ENCODE peak calls at places on chromosomes 2 and 18, in five cellular contexts. M, K, H, F and Q are unnamed samples.

GRCh38 chr2:240926516-240927389 is 20.6 kb downstream of the CROCC2 start:
- DNase-seq in M (no peak), K (peak; percentile 50), H (peak; percentile 90), F (no peak), Q (no peak)

GRCh38 chr2:181553244-181553643 is 96.1 kb downstream of the ITGA4 start:
- DNase-seq in M (no peak), K (no peak), H (no peak), F (no peak), Q (no peak)

GRCh38 chr2:156083707-156084494 is 248.6 kb downstream of the NR4A2 start:
- DNase-seq in M (no peak), K (peak; percentile 9), H (no peak), F (peak; percentile 77), Q (no peak)

GRCh38 chr2:60416221-60417008 is 137.0 kb downstream of the BCL11A start:
- DNase-seq in M (no peak), K (peak; percentile 66), H (peak; percentile 91), F (peak; percentile 39), Q (no peak)

GRCh38 chr2:147524912-147525311 is 319.9 kb upstream of the ACVR2A start:
- DNase-seq in M (no peak), K (no peak), H (no peak), F (peak; percentile 87), Q (no peak)

GRCh38 chr2:109238580-109238979 is 109.6 kb downstream of the SH3RF3 start:
- DNase-seq in M (no peak), K (peak; percentile 97), H (peak; percentile 76), F (peak; percentile 48), Q (peak; percentile 83)

GRCh38 chr2:45191096-45191863 is 182.0 kb upstream of the SIX2 start:
- DNase-seq in M (no peak), K (peak; percentile 81), H (no peak), F (no peak), Q (no peak)

GRCh38 chr2:239152239-239152915 is 248.4 kb downstream of the HDAC4 start:
- DNase-seq in M (no peak), K (no peak), H (peak; percentile 8), F (no peak), Q (no peak)

GRCh38 chr18:13517369-13517768 is 209.0 kb downstream of the FAM210A start:
- DNase-seq in M (no peak), K (no peak), H (no peak), F (no peak), Q (no peak)

GRCh38 chr18:58671122-58671940 is at the start of gene MALT1:
- DNase-seq in M (peak; percentile 90), K (peak; percentile 94), H (peak; percentile 93), F (peak; percentile 89), Q (peak; percentile 94)

GRCh38 chr2:219453691-219454131 is 19.1 kb downstream of the SPEG start:
- DNase-seq in M (no peak), K (peak; percentile 95), H (no peak), F (peak; percentile 76), Q (no peak)

GRCh38 chr2:237231593-237231992 is 145.9 kb downstream of the COPS8 start:
- DNase-seq in M (no peak), K (no peak), H (no peak), F (no peak), Q (no peak)

GRCh38 chr18:3605562-3606443 is 155.8 kb downstream of the TGIF1 start:
- DNase-seq in M (no peak), K (peak; percentile 66), H (no peak), F (peak; percentile 46), Q (no peak)

GRCh38 chr2:237154050-237154638 is 68.5 kb downstream of the COPS8 start:
- DNase-seq in M (peak; percentile 79), K (peak; percentile 76), H (peak; percentile 43), F (peak; percentile 37), Q (no peak)

GRCh38 chr2:171260471-171261424 is 100.1 kb upstream of the TLK1 start:
- DNase-seq in M (peak; percentile 15), K (no peak), H (no peak), F (no peak), Q (no peak)

GRCh38 chr2:232365621-232366321 is 12.8 kb upstream of the ALPP start:
- DNase-seq in M (peak; percentile 21), K (peak; percentile 35), H (peak; percentile 9), F (peak; percentile 28), Q (no peak)

GRCh38 chr2:96241901-96242611 is 23.7 kb downstream of the TMEM127 start:
- DNase-seq in M (peak; percentile 79), K (peak; percentile 88), H (peak; percentile 67), F (peak; percentile 72), Q (peak; percentile 63)

GRCh38 chr2:32963941-32964340 is 17.2 kb downstream of the LTBP1 start:
- DNase-seq in M (no peak), K (peak; percentile 58), H (no peak), F (no peak), Q (peak; percentile 6)

GRCh38 chr18:22348521-22349316 is 69.0 kb downstream of the CTAGE1 start:
- DNase-seq in M (no peak), K (peak; percentile 94), H (peak; percentile 84), F (peak; percentile 52), Q (peak; percentile 63)

GRCh38 chr2:10427568-10427975 is 20.6 kb downstream of the ODC1 start:
- DNase-seq in M (no peak), K (no peak), H (no peak), F (no peak), Q (no peak)

GRCh38 chr2:30689496-30690125 is 117.6 kb downstream of the CAPN13 start:
- DNase-seq in M (no peak), K (no peak), H (no peak), F (no peak), Q (no peak)

GRCh38 chr2:107804608-107805498 is 21.8 kb upstream of the RGPD4 start:
- DNase-seq in M (no peak), K (no peak), H (no peak), F (no peak), Q (no peak)

GRCh38 chr2:165469417-165469816 is at the start of gene CSRNP3:
- DNase-seq in M (no peak), K (peak; percentile 91), H (peak; percentile 83), F (peak; percentile 86), Q (peak; percentile 70)

GRCh38 chr2:205914736-205915510 is 171.1 kb downstream of the INO80D start:
- DNase-seq in M (no peak), K (no peak), H (no peak), F (peak; percentile 8), Q (no peak)

GRCh38 chr2:235668782-235669181 is 174.9 kb downstream of the AGAP1 start:
- DNase-seq in M (no peak), K (no peak), H (no peak), F (no peak), Q (no peak)

GRCh38 chr2:150046211-150046610 is 441.3 kb downstream of the RND3 start:
- DNase-seq in M (no peak), K (peak; percentile 33), H (no peak), F (no peak), Q (no peak)

GRCh38 chr2:8803658-8804379 is 33.6 kb downstream of the KIDINS220 start:
- DNase-seq in M (no peak), K (peak; percentile 89), H (peak; percentile 39), F (peak; percentile 92), Q (peak; percentile 57)
- H3K27ac ChIP-seq in M (no peak overlapping the region), K (peak overlapping the region; percentile 88), H (no peak overlapping the region), F (no peak overlapping the region), Q (peak overlapping the region; percentile 22)

GRCh38 chr2:197211881-197212342 is 98.7 kb downstream of the ANKRD44 start:
- DNase-seq in M (peak; percentile 22), K (no peak), H (no peak), F (no peak), Q (no peak)

GRCh38 chr2:197219636-197220035 is 90.9 kb downstream of the ANKRD44 start:
- DNase-seq in M (no peak), K (peak; percentile 48), H (no peak), F (no peak), Q (no peak)

GRCh38 chr2:197212344-197213262 is 98.0 kb downstream of the ANKRD44 start:
- DNase-seq in M (peak; percentile 59), K (no peak), H (no peak), F (no peak), Q (no peak)

GRCh38 chr2:197215988-197216979 is 94.3 kb downstream of the ANKRD44 start:
- DNase-seq in M (peak; percentile 76), K (peak; percentile 28), H (no peak), F (no peak), Q (no peak)

DNA sequence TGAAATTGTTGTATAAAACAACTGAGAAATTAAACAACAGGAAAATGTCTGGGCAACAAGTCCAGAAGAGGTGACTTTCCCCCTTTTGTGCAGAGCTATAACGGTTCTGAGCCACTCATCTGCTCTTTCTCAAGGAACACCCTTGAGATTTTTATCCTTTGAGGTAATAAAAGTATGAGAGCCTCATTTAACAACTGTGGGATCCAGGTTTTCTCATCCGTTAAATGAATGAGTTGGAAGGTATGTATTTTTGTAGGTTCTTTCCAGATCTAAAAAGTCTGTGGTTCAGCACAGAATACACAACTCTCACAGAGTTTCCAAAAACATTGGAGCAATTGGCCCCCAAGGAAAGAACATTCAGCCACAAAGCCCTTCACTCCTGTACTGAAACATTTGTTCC is 93.0 kb downstream of the ANKRD44 start:
- DNase-seq in M (no peak), K (no peak), H (no peak), F (no peak), Q (no peak)
- H3K27ac ChIP-seq in M (peak overlapping the region; percentile 96), K (no peak overlapping the region), H (no peak overlapping the region), F (no peak overlapping the region), Q (no peak overlapping the region)

GRCh38 chr2:179275280-179276013 is 10.8 kb upstream of the SESTD1 start:
- DNase-seq in M (no peak), K (no peak), H (no peak), F (no peak), Q (no peak)

GRCh38 chr2:179270689-179271088 is 6.1 kb upstream of the SESTD1 start:
- DNase-seq in M (no peak), K (no peak), H (no peak), F (no peak), Q (no peak)

GRCh38 chr2:179272406-179273192 is 8.0 kb upstream of the SESTD1 start:
- DNase-seq in M (no peak), K (peak; percentile 85), H (no peak), F (peak; percentile 62), Q (no peak)

GRCh38 chr2:179274749-179275148 is 10.1 kb upstream of the SESTD1 start:
- DNase-seq in M (peak; percentile 62), K (no peak), H (no peak), F (no peak), Q (no peak)

DNA sequence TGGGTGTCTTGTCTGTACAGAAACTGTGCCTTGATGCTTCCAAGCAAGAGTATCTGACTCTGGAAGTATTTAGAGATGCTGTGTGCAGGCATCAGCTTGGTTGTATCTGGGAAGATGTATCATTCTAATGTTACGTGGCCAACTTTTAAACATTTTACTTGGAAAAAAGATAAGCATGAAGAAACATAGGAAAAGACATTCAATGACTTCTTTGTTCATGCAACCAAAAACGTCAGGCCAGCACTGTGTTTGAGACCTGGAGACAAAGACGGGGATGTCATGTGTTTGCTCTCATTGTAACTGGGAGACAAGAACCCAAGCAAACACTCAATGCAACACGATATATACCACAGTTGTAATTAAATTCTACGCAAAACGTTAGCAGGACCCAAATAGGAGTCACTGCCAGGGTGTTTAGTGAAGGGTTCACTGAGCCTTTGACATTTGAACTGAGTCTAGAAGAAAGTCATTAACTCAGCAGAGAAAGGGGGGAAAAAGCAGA is 8.9 kb upstream of the SESTD1 start:
- DNase-seq in M (no peak), K (peak; percentile 56), H (no peak), F (no peak), Q (no peak)
- H3K27ac ChIP-seq in M (no peak overlapping the region), K (no peak overlapping the region), H (no peak overlapping the region), F (peak overlapping the region; percentile 70), Q (peak overlapping the region; percentile 37)

DNA sequence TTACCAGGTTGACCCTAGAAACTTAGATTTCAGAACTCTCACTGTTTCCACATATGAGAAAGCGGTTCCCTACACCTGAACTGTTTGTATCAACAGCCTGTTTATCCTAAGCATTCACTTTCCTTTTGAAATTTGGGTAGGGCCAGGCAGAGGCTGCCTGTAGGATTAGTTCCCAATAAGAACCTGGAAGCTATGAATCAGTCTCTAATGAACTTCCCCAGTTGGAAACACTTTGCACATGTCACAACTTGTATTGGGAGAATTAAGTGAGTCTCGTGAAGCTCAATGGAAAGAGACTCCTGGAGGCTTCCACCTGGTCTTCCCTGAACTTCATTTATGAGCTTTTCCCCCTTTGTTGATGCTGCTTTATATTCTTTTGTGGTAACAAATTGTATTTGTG is 486.6 kb upstream of the HS6ST1 start:
- DNase-seq in M (no peak), K (no peak), H (no peak), F (peak; percentile 85), Q (no peak)
- H3K27ac ChIP-seq in M (no peak overlapping the region), K (no peak overlapping the region), H (no peak overlapping the region), F (peak overlapping the region; percentile 62), Q (no peak overlapping the region)